ENCODE peak calls at places on chromosomes 4 and X, in seven cellular contexts. One of them, this sample, is unnamed.

GRCh38 chrX:48540015-48540350 is 469 bp downstream of the TBC1D25 start:
- DNase-seq in cardiac muscle cell: peak; percentile 74
- DNase-seq in glutamatergic neuron: no peak
- DNase-seq in activated CD4-positive, CD25-positive, alpha-beta regulatory T cell: peak; percentile 4
- DNase-seq in SW480: no peak
- DNase-seq in small intestine: no peak
- DNase-seq in AG04449: no peak
- DNase-seq in this sample: no peak

GRCh38 chr4:149684516-149684915 is 131.1 kb downstream of the IQCM start:
- DNase-seq in activated CD4-positive, CD25-positive, alpha-beta regulatory T cell: no peak
- DNase-seq in glutamatergic neuron: no peak
- DNase-seq in cardiac muscle cell: no peak
- DNase-seq in small intestine: no peak
- DNase-seq in SW480: no peak
- DNase-seq in AG04449: no peak
- DNase-seq in this sample: no peak

GRCh38 chr4:137253949-137254348 is 278.3 kb downstream of the PCDH18 start:
- DNase-seq in cardiac muscle cell: no peak
- DNase-seq in activated CD4-positive, CD25-positive, alpha-beta regulatory T cell: no peak
- DNase-seq in small intestine: no peak
- DNase-seq in SW480: no peak
- DNase-seq in AG04449: peak; percentile 60
- DNase-seq in glutamatergic neuron: no peak
- DNase-seq in this sample: no peak

GRCh38 chrX:135295238-135295943 is 13.9 kb upstream of the ETDC start:
- DNase-seq in AG04449: no peak
- DNase-seq in cardiac muscle cell: peak; percentile 55
- DNase-seq in small intestine: peak; percentile 10
- DNase-seq in glutamatergic neuron: peak; percentile 79
- DNase-seq in activated CD4-positive, CD25-positive, alpha-beta regulatory T cell: peak; percentile 25
- DNase-seq in SW480: no peak
- DNase-seq in this sample: peak; percentile 66

GRCh38 chr4:149031399-149031798 is 589.2 kb upstream of the NR3C2 start:
- DNase-seq in activated CD4-positive, CD25-positive, alpha-beta regulatory T cell: no peak
- DNase-seq in cardiac muscle cell: peak; percentile 26
- DNase-seq in glutamatergic neuron: no peak
- DNase-seq in AG04449: no peak
- DNase-seq in small intestine: peak; percentile 71
- DNase-seq in SW480: peak; percentile 31
- DNase-seq in this sample: no peak

GRCh38 chrX:981791-982626 is 230.4 kb downstream of the CRLF2 start:
- DNase-seq in small intestine: no peak
- DNase-seq in activated CD4-positive, CD25-positive, alpha-beta regulatory T cell: no peak
- DNase-seq in cardiac muscle cell: no peak
- DNase-seq in glutamatergic neuron: no peak
- DNase-seq in AG04449: no peak
- DNase-seq in SW480: no peak
- DNase-seq in this sample: no peak

GRCh38 chr4:3873446-3874415 is 107.5 kb downstream of the ADRA2C start:
- DNase-seq in glutamatergic neuron: peak; percentile 44
- DNase-seq in small intestine: no peak
- DNase-seq in activated CD4-positive, CD25-positive, alpha-beta regulatory T cell: no peak
- DNase-seq in cardiac muscle cell: peak; percentile 19
- DNase-seq in SW480: peak; percentile 66
- DNase-seq in AG04449: no peak
- DNase-seq in this sample: peak; percentile 72

GRCh38 chr4:70749313-70749712 is 27.5 kb downstream of the RUFY3 start:
- DNase-seq in SW480: no peak
- DNase-seq in glutamatergic neuron: no peak
- DNase-seq in cardiac muscle cell: no peak
- DNase-seq in activated CD4-positive, CD25-positive, alpha-beta regulatory T cell: no peak
- DNase-seq in AG04449: no peak
- DNase-seq in small intestine: no peak
- DNase-seq in this sample: no peak

GRCh38 chr4:173014113-173014558 is 154.5 kb upstream of the GALNT7 start:
- DNase-seq in SW480: peak; percentile 8
- DNase-seq in activated CD4-positive, CD25-positive, alpha-beta regulatory T cell: no peak
- DNase-seq in cardiac muscle cell: peak; percentile 37
- DNase-seq in AG04449: no peak
- DNase-seq in small intestine: no peak
- DNase-seq in glutamatergic neuron: peak; percentile 58
- DNase-seq in this sample: peak; percentile 50

GRCh38 chrX:73214366-73215094 is at the start of gene NAP1L2:
- DNase-seq in SW480: no peak
- DNase-seq in cardiac muscle cell: peak; percentile 62
- DNase-seq in small intestine: no peak
- DNase-seq in AG04449: no peak
- DNase-seq in glutamatergic neuron: peak; percentile 59
- DNase-seq in activated CD4-positive, CD25-positive, alpha-beta regulatory T cell: no peak
- DNase-seq in this sample: no peak

GRCh38 chrX:131513159-131513914 is 30.5 kb upstream of the OR13H1 start:
- DNase-seq in activated CD4-positive, CD25-positive, alpha-beta regulatory T cell: no peak
- DNase-seq in small intestine: no peak
- DNase-seq in cardiac muscle cell: no peak
- DNase-seq in SW480: no peak
- DNase-seq in glutamatergic neuron: no peak
- DNase-seq in AG04449: no peak
- DNase-seq in this sample: no peak

GRCh38 chr4:38364383-38364963 is 299.5 kb upstream of the KLF3 start:
- DNase-seq in cardiac muscle cell: no peak
- DNase-seq in glutamatergic neuron: no peak
- DNase-seq in AG04449: no peak
- DNase-seq in SW480: no peak
- DNase-seq in small intestine: no peak
- DNase-seq in activated CD4-positive, CD25-positive, alpha-beta regulatory T cell: no peak
- DNase-seq in this sample: no peak

GRCh38 chr4:19883841-19884240 is 367.9 kb upstream of the SLIT2 start:
- DNase-seq in activated CD4-positive, CD25-positive, alpha-beta regulatory T cell: no peak
- DNase-seq in glutamatergic neuron: no peak
- DNase-seq in small intestine: no peak
- DNase-seq in cardiac muscle cell: no peak
- DNase-seq in SW480: no peak
- DNase-seq in AG04449: peak; percentile 3
- DNase-seq in this sample: no peak

GRCh38 chrX:2693526-2694002 is 2.5 kb downstream of the CD99 start:
- DNase-seq in glutamatergic neuron: no peak
- DNase-seq in AG04449: no peak
- DNase-seq in small intestine: peak; percentile 5
- DNase-seq in SW480: no peak
- DNase-seq in cardiac muscle cell: no peak
- DNase-seq in activated CD4-positive, CD25-positive, alpha-beta regulatory T cell: no peak
- DNase-seq in this sample: no peak

GRCh38 chr4:104486702-104487101 is 8.0 kb downstream of the CXXC4 start:
- DNase-seq in activated CD4-positive, CD25-positive, alpha-beta regulatory T cell: no peak
- DNase-seq in cardiac muscle cell: no peak
- DNase-seq in glutamatergic neuron: no peak
- DNase-seq in SW480: no peak
- DNase-seq in small intestine: no peak
- DNase-seq in AG04449: no peak
- DNase-seq in this sample: no peak

GRCh38 chrX:136708348-136708747 is 60.4 kb downstream of the CD40LG start:
- DNase-seq in glutamatergic neuron: no peak
- DNase-seq in AG04449: no peak
- DNase-seq in activated CD4-positive, CD25-positive, alpha-beta regulatory T cell: no peak
- DNase-seq in cardiac muscle cell: peak; percentile 5
- DNase-seq in SW480: peak; percentile 13
- DNase-seq in small intestine: no peak
- DNase-seq in this sample: no peak

GRCh38 chrX:115966920-115967319 is 203.6 kb upstream of the AGTR2 start:
- DNase-seq in AG04449: no peak
- DNase-seq in glutamatergic neuron: no peak
- DNase-seq in SW480: no peak
- DNase-seq in activated CD4-positive, CD25-positive, alpha-beta regulatory T cell: no peak
- DNase-seq in cardiac muscle cell: peak; percentile 44
- DNase-seq in small intestine: no peak
- DNase-seq in this sample: peak; percentile 50

GRCh38 chrX:20300822-20301221 is 34.1 kb upstream of the RPS6KA3 start:
- DNase-seq in activated CD4-positive, CD25-positive, alpha-beta regulatory T cell: no peak
- DNase-seq in SW480: no peak
- DNase-seq in small intestine: no peak
- DNase-seq in cardiac muscle cell: no peak
- DNase-seq in AG04449: no peak
- DNase-seq in glutamatergic neuron: no peak
- DNase-seq in this sample: no peak

GRCh38 chr4:137749466-137749865 is 217.2 kb upstream of the PCDH18 start:
- DNase-seq in glutamatergic neuron: no peak
- DNase-seq in cardiac muscle cell: no peak
- DNase-seq in activated CD4-positive, CD25-positive, alpha-beta regulatory T cell: no peak
- DNase-seq in SW480: no peak
- DNase-seq in AG04449: no peak
- DNase-seq in small intestine: no peak
- DNase-seq in this sample: no peak

GRCh38 chr4:170697045-170697444 is 607.3 kb upstream of the AADAT start:
- DNase-seq in AG04449: no peak
- DNase-seq in cardiac muscle cell: no peak
- DNase-seq in small intestine: peak; percentile 55
- DNase-seq in activated CD4-positive, CD25-positive, alpha-beta regulatory T cell: no peak
- DNase-seq in glutamatergic neuron: no peak
- DNase-seq in SW480: no peak
- DNase-seq in this sample: no peak

This sample was measured in BE2C.